ENCODE peak calls at places on chromosomes 1 and 21, in five cellular contexts. W is H9, S is amniotic stem cell, D is pulmonary artery endothelial cell, A is NCI-H774. U is an unnamed sample.

GRCh38 chr1:10943991-10944730 is 68.3 kb upstream of the TARDBP start:
- DNase-seq in W (no peak), S (no peak), D (no peak), A (peak; percentile 58), U (no peak)

GRCh38 chr1:91803847-91804545 is 82.0 kb downstream of the TGFBR3 start:
- DNase-seq in W (no peak), S (no peak), D (no peak), A (no peak), U (no peak)

GRCh38 chr1:177505905-177506590 is 335.3 kb downstream of the BRINP2 start:
- DNase-seq in W (no peak), S (no peak), D (no peak), A (no peak), U (no peak)

GRCh38 chr1:91611498-91611917 is 110.9 kb downstream of the CDC7 start:
- DNase-seq in W (peak; percentile 45), S (no peak), D (no peak), A (no peak), U (peak; percentile 73)

GRCh38 chr1:216531308-216532239 is 108.3 kb upstream of the USH2A start:
- DNase-seq in W (no peak), S (no peak), D (no peak), A (peak; percentile 32), U (no peak)

GRCh38 chr21:45104560-45104959 is 30.2 kb downstream of the ADARB1 start:
- DNase-seq in W (no peak), S (no peak), D (no peak), A (no peak), U (no peak)

GRCh38 chr1:116458695-116459094 is 85.7 kb downstream of the ATP1A1 start:
- DNase-seq in W (no peak), S (no peak), D (no peak), A (no peak), U (peak; percentile 72)

GRCh38 chr1:178784131-178784536 is 59.1 kb downstream of the RALGPS2 start:
- DNase-seq in W (no peak), S (no peak), D (no peak), A (no peak), U (no peak)

GRCh38 chr1:46034601-46035516 is 97.6 kb downstream of the PIK3R3 start:
- DNase-seq in W (peak; percentile 60), S (no peak), D (no peak), A (no peak), U (no peak)

GRCh38 chr1:61743716-61744620 is 1.7 kb downstream of the PATJ start:
- DNase-seq in W (no peak), S (no peak), D (no peak), A (no peak), U (no peak)

GRCh38 chr1:111920221-111921024 is 69.0 kb downstream of the KCND3 start:
- DNase-seq in W (no peak), S (no peak), D (no peak), A (peak; percentile 62), U (no peak)

GRCh38 chr1:153805042-153805745 is 30.0 kb downstream of the SLC27A3 start:
- DNase-seq in W (no peak), S (peak; percentile 17), D (no peak), A (no peak), U (no peak)

GRCh38 chr1:24108334-24109165 is 3.4 kb downstream of the MYOM3 start:
- DNase-seq in W (no peak), S (no peak), D (peak; percentile 19), A (no peak), U (no peak)

GRCh38 chr1:21553116-21553926 is 44.1 kb downstream of the ALPL start:
- DNase-seq in W (peak; percentile 41), S (no peak), D (no peak), A (no peak), U (no peak)

GRCh38 chr1:243693764-243694163 is 156.3 kb downstream of the AKT3 start:
- DNase-seq in W (no peak), S (no peak), D (no peak), A (no peak), U (no peak)

GRCh38 chr1:231613419-231614349 is 12.9 kb upstream of the DISC1 start:
- DNase-seq in W (no peak), S (no peak), D (no peak), A (no peak), U (no peak)

GRCh38 chr1:161089938-161090337 is 580 bp upstream of the NECTIN4 start:
- DNase-seq in W (no peak), S (no peak), D (no peak), A (no peak), U (no peak)

GRCh38 chr1:54298284-54299033 is 98.5 kb downstream of the MRPL37 start:
- DNase-seq in W (no peak), S (no peak), D (no peak), A (no peak), U (no peak)

GRCh38 chr1:7432896-7433380 is 338.2 kb upstream of the VAMP3 start:
- DNase-seq in W (no peak), S (no peak), D (no peak), A (no peak), U (no peak)

GRCh38 chr21:25913488-25913887 is 178.7 kb downstream of the GABPA start:
- DNase-seq in W (no peak), S (no peak), D (no peak), A (no peak), U (no peak)

GRCh38 chr1:31880957-31881697 is 57.0 kb downstream of the PTP4A2 start:
- DNase-seq in W (no peak), S (no peak), D (no peak), A (no peak), U (no peak)

GRCh38 chr21:37367758-37368535 is 1.4 kb downstream of the DYRK1A start:
- DNase-seq in W (no peak), S (no peak), D (no peak), A (no peak), U (peak; percentile 44)

GRCh38 chr1:172356620-172357019 is 63.9 kb upstream of the C1orf105 start:
- DNase-seq in W (no peak), S (peak; percentile 28), D (no peak), A (no peak), U (no peak)

GRCh38 chr1:19485362-19486187 is at the start of gene CAPZB:
- DNase-seq in W (peak; percentile 91), S (peak; percentile 78), D (no peak), A (peak; percentile 75), U (peak; percentile 97)

GRCh38 chr21:43211085-43212071 is 42.6 kb downstream of the CRYAA start:
- DNase-seq in W (peak; percentile 59), S (no peak), D (no peak), A (peak; percentile 42), U (peak; percentile 60)

GRCh38 chr1:153422450-153423068 is 6.2 kb downstream of the S100A7A start:
- DNase-seq in W (peak; percentile 62), S (no peak), D (peak; percentile 22), A (no peak), U (peak; percentile 85)

GRCh38 chr1:90952906-90953305 is 68.9 kb downstream of the ZNF644 start:
- DNase-seq in W (no peak), S (no peak), D (no peak), A (no peak), U (no peak)

GRCh38 chr1:97378596-97378995 is 542.2 kb downstream of the DPYD start:
- DNase-seq in W (no peak), S (no peak), D (no peak), A (no peak), U (no peak)

GRCh38 chr1:11331036-11331765 is 58.2 kb downstream of the UBIAD1 start:
- DNase-seq in W (no peak), S (no peak), D (no peak), A (no peak), U (no peak)

GRCh38 chr1:58211857-58212256 is 334.7 kb downstream of the OMA1 start:
- DNase-seq in W (no peak), S (no peak), D (no peak), A (no peak), U (no peak)

GRCh38 chr1:48568501-48568900 is 96.5 kb upstream of the SPATA6 start:
- DNase-seq in W (no peak), S (no peak), D (no peak), A (no peak), U (no peak)

GRCh38 chr1:61491497-61491896 is 233.4 kb downstream of the TM2D1 start:
- DNase-seq in W (no peak), S (no peak), D (no peak), A (no peak), U (no peak)

GRCh38 chr1:78836736-78837135 is 169.8 kb downstream of the ADGRL4 start:
- DNase-seq in W (no peak), S (no peak), D (no peak), A (no peak), U (no peak)

GRCh38 chr1:177701654-177702353 is 268.1 kb downstream of the SEC16B start:
- DNase-seq in W (no peak), S (no peak), D (no peak), A (no peak), U (no peak)

GRCh38 chr1:210301254-210301955 is 27.3 kb upstream of the HHAT start:
- DNase-seq in W (no peak), S (no peak), D (no peak), A (no peak), U (no peak)

GRCh38 chr1:168362991-168363390 is 82.3 kb downstream of the TBX19 start:
- DNase-seq in W (no peak), S (no peak), D (no peak), A (no peak), U (no peak)

GRCh38 chr1:240122639-240123604 is 31.2 kb downstream of the FMN2 start:
- DNase-seq in W (no peak), S (no peak), D (no peak), A (peak; percentile 94), U (peak; percentile 14)

U was measured in neural progenitor cell.